ENCODE peak calls at places on chromosome 6, in nine cellular contexts. Q is transverse colon, B is esophagus muscularis mucosa, F is ovary, X is thyroid gland, E is uterus, O is stomach, T is H1, N is IMR-90. K is an unnamed sample.

GRCh38 chr6:71091946-71092345 is 135.1 kb upstream of the B3GAT2 start:
- DNase-seq in N (no peak), Q (no peak), T (no peak), F (no peak), B (no peak), X (no peak), E (no peak), O (no peak), K (no peak)

GRCh38 chr6:20092071-20092566 is 120.2 kb downstream of the MBOAT1 start:
- DNase-seq in O (no peak), F (no peak), E (no peak), T (no peak), X (no peak), N (peak), B (no peak), Q (no peak), K (peak)

GRCh38 chr6:40585218-40585617 is 1.9 kb downstream of the LRFN2 start:
- DNase-seq in T (no peak), N (no peak), Q (no peak), E (no peak), X (no peak), O (no peak), F (no peak), B (no peak), K (no peak)

GRCh38 chr6:1562171-1562955 is 47.4 kb upstream of the FOXC1 start:
- DNase-seq in E (no peak), F (no peak), Q (no peak), O (no peak), B (peak), N (no peak), T (no peak), X (no peak), K (no peak)

GRCh38 chr6:150924808-150925654 is 59.5 kb downstream of the MTHFD1L start:
- DNase-seq in B (no peak), O (no peak), N (peak), F (peak), Q (no peak), E (no peak), X (no peak), T (no peak), K (no peak)

GRCh38 chr6:79813854-79814477 is 133.4 kb downstream of the ELOVL4 start:
- DNase-seq in X (peak), Q (peak), T (peak), B (no peak), N (peak), F (peak), O (peak), E (peak), K (peak)

GRCh38 chr6:123913858-123914257 is 110.2 kb downstream of the NKAIN2 start:
- DNase-seq in B (no peak), X (no peak), Q (no peak), E (no peak), F (no peak), O (no peak), N (peak), T (no peak), K (no peak)

GRCh38 chr6:2542858-2543218 is 207.9 kb downstream of the MYLK4 start:
- DNase-seq in E (no peak), B (no peak), F (no peak), N (peak), T (no peak), Q (peak), O (no peak), X (no peak), K (no peak)

GRCh38 chr6:6798430-6798829 is 209.9 kb downstream of the LY86 start:
- DNase-seq in N (no peak), O (peak), T (no peak), Q (no peak), B (no peak), X (no peak), E (no peak), F (no peak), K (no peak)

GRCh38 chr6:169045486-169045885 is 208.2 kb downstream of the THBS2 start:
- DNase-seq in O (no peak), Q (no peak), E (no peak), X (no peak), N (no peak), F (no peak), B (peak), T (no peak), K (no peak)

GRCh38 chr6:136225496-136225895 is 24.6 kb downstream of the MTFR2 start:
- DNase-seq in Q (no peak), X (no peak), F (no peak), T (no peak), E (peak), N (peak), B (no peak), O (no peak), K (no peak)
- TF ChIP-seq POLR2A in Q (no peak), X (no peak), F (no peak), T (no peak), E (no peak), N (no peak), B (no peak), O (no peak), K (no peak)

DNA sequence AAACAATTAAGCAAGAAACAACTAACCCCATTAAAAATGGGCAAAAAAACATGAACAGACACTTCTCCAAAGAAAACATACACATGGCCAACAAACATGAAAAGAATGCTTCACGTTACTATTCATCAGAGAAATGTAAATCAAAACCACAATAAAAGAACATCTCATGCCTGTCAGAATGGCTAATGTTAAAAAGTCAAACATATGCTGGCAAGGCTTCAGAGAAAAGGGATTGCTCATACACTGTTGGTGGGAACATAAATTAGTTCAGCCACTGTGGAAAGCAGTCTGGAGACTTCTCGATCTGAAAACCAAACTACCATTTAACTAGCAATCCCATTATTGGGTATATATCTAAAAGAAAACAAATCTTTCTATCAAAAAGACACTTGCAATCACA is 217.5 kb downstream of the TINAG start:
- DNase-seq in Q (no peak), F (no peak), X (no peak), E (no peak), N (peak), T (no peak), B (no peak), O (no peak), K (no peak)
- TF ChIP-seq POLR2A in Q (no peak), F (no peak), X (no peak), E (no peak), N (no peak), T (no peak), B (no peak), O (no peak), K (no peak)

DNA sequence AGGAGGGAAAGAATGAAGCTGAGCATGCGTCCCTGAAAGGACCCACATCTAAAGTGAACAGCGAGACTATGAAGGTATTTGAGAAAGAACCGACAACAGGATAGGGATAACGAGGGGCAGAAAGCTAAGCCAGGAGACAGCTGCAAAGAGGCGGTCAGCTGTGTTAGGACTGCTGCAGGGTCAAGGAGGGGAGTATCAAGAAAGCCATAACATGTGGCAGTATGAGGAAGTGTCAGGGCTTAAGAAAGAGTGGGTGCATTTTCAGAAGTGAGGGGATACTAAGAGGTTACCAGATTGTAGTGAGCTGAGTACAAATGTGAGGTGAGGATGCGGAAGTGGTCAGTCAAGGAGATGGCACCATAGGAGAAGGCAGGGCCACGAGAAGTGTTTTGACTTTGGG is 21.2 kb downstream of the MYLIP start:
- DNase-seq in B (no peak), Q (no peak), F (no peak), E (no peak), O (no peak), T (no peak), N (no peak), X (no peak), K (no peak)
- TF ChIP-seq POLR2A in B (no peak), Q (no peak), F (no peak), E (no peak), O (no peak), T (no peak), N (no peak), X (no peak), K (no peak)

DNA sequence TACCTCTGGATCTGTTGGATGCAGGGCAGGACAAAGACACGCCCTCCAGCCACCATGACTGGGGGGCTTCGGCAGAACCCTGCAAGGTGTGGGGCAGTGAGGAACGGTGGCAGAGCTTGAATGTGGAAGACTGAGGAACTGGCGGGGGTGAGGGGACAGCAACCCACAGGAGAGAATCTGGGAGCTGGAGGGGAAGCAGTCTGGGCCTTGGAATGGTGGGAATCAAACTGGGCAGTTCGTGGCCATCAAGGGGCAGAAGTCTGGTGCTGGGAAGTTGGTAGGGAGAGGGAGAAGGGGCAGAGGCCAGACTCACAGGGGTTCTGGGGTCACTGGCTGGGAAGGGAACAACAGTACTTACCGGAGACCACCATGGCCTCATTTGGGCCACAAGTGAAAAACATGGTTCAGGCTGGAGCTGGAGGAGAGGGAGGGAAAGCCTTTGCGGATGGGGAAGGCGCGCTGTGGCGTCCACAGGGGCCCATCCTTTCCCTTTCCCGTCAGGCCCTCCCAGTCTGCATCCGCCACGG is 635 bp downstream of the FLOT1 start:
- DNase-seq in Q (peak), F (no peak), N (no peak), E (no peak), T (no peak), O (no peak), B (no peak), X (no peak), K (no peak)
- TF ChIP-seq POLR2A in Q (no peak), F (no peak), N (peak), E (no peak), T (peak), O (no peak), B (no peak), X (no peak), K (no peak)

GRCh38 chr6:38177885-38178583 is 358.5 kb downstream of the ZFAND3 start:
- DNase-seq in F (no peak), E (no peak), Q (no peak), T (no peak), N (no peak), B (no peak), X (no peak), O (no peak), K (no peak)
- TF ChIP-seq POLR2A in F (no peak), E (no peak), Q (no peak), T (no peak), N (no peak), B (no peak), X (no peak), O (no peak), K (no peak)